ENCODE peak calls at places on chromosomes 7 and 10, in five cellular contexts. One of them, this sample, is unnamed.

GRCh38 chr10:44393834-44394547 is 9.1 kb upstream of the CXCL12 start:
- DNase-seq in AG04450: no peak
- DNase-seq in brain microvascular endothelial cell: no peak
- DNase-seq in neural progenitor cell: no peak
- DNase-seq in omental fat pad: no peak
- DNase-seq in this sample: no peak

GRCh38 chr7:139738101-139738489 is 39.7 kb downstream of the HIPK2 start:
- DNase-seq in AG04450: no peak
- DNase-seq in brain microvascular endothelial cell: peak; percentile 76
- DNase-seq in neural progenitor cell: no peak
- DNase-seq in omental fat pad: no peak
- DNase-seq in this sample: no peak

GRCh38 chr10:102435529-102436233 is 3.3 kb upstream of the CUEDC2 start:
- DNase-seq in AG04450: no peak
- DNase-seq in brain microvascular endothelial cell: no peak
- DNase-seq in neural progenitor cell: no peak
- DNase-seq in omental fat pad: no peak
- DNase-seq in this sample: no peak

GRCh38 chr10:90856964-90857634 is 740 bp downstream of the HTR7 start:
- DNase-seq in AG04450: no peak
- DNase-seq in brain microvascular endothelial cell: no peak
- DNase-seq in neural progenitor cell: peak; percentile 32
- DNase-seq in omental fat pad: no peak
- DNase-seq in this sample: no peak

GRCh38 chr10:86254526-86255174 is 111.9 kb downstream of the GRID1 start:
- DNase-seq in AG04450: no peak
- DNase-seq in brain microvascular endothelial cell: no peak
- DNase-seq in neural progenitor cell: no peak
- DNase-seq in omental fat pad: no peak
- DNase-seq in this sample: no peak

GRCh38 chr10:61135276-61135721 is 191.3 kb upstream of the RHOBTB1 start:
- DNase-seq in AG04450: no peak
- DNase-seq in brain microvascular endothelial cell: no peak
- DNase-seq in neural progenitor cell: no peak
- DNase-seq in omental fat pad: no peak
- DNase-seq in this sample: no peak

GRCh38 chr10:49080071-49080470 is 35.3 kb downstream of the VSTM4 start:
- DNase-seq in AG04450: no peak
- DNase-seq in brain microvascular endothelial cell: peak; percentile 10
- DNase-seq in neural progenitor cell: no peak
- DNase-seq in omental fat pad: no peak
- DNase-seq in this sample: no peak

GRCh38 chr7:158491094-158491493 is 96.5 kb downstream of the PTPRN2 start:
- DNase-seq in AG04450: no peak
- DNase-seq in brain microvascular endothelial cell: no peak
- DNase-seq in neural progenitor cell: no peak
- DNase-seq in omental fat pad: no peak
- DNase-seq in this sample: no peak

GRCh38 chr10:93346712-93347111 is 135.4 kb downstream of the MYOF start:
- DNase-seq in AG04450: no peak
- DNase-seq in brain microvascular endothelial cell: no peak
- DNase-seq in neural progenitor cell: no peak
- DNase-seq in omental fat pad: no peak
- DNase-seq in this sample: no peak

GRCh38 chr7:11792122-11792521 is 39.9 kb downstream of the THSD7A start:
- DNase-seq in AG04450: no peak
- DNase-seq in brain microvascular endothelial cell: no peak
- DNase-seq in neural progenitor cell: no peak
- DNase-seq in omental fat pad: no peak
- DNase-seq in this sample: no peak

GRCh38 chr10:110416776-110417732 is 80.7 kb upstream of the DUSP5 start:
- DNase-seq in AG04450: no peak
- DNase-seq in brain microvascular endothelial cell: no peak
- DNase-seq in neural progenitor cell: no peak
- DNase-seq in omental fat pad: no peak
- DNase-seq in this sample: no peak

GRCh38 chr10:132390455-132391371 is 6.3 kb upstream of the PWWP2B start:
- DNase-seq in AG04450: no peak
- DNase-seq in brain microvascular endothelial cell: no peak
- DNase-seq in neural progenitor cell: no peak
- DNase-seq in omental fat pad: no peak
- DNase-seq in this sample: no peak

GRCh38 chr10:15370741-15371701 is at the start of gene FAM171A1:
- DNase-seq in AG04450: no peak
- DNase-seq in brain microvascular endothelial cell: no peak
- DNase-seq in neural progenitor cell: peak; percentile 91
- DNase-seq in omental fat pad: no peak
- DNase-seq in this sample: no peak

GRCh38 chr7:11540271-11540761 is 291.7 kb downstream of the THSD7A start:
- DNase-seq in AG04450: no peak
- DNase-seq in brain microvascular endothelial cell: no peak
- DNase-seq in neural progenitor cell: no peak
- DNase-seq in omental fat pad: no peak
- DNase-seq in this sample: no peak

GRCh38 chr7:98395481-98395880 is 5.4 kb downstream of the BAIAP2L1 start:
- DNase-seq in AG04450: no peak
- DNase-seq in brain microvascular endothelial cell: no peak
- DNase-seq in neural progenitor cell: no peak
- DNase-seq in omental fat pad: no peak
- DNase-seq in this sample: no peak

GRCh38 chr7:158446706-158447105 is 140.9 kb downstream of the PTPRN2 start:
- DNase-seq in AG04450: no peak
- DNase-seq in brain microvascular endothelial cell: no peak
- DNase-seq in neural progenitor cell: no peak
- DNase-seq in omental fat pad: no peak
- DNase-seq in this sample: no peak

GRCh38 chr10:117716896-117717295 is 174.3 kb downstream of the EMX2 start:
- DNase-seq in AG04450: no peak
- DNase-seq in brain microvascular endothelial cell: no peak
- DNase-seq in neural progenitor cell: no peak
- DNase-seq in omental fat pad: no peak
- DNase-seq in this sample: no peak

GRCh38 chr10:99435986-99436633 is 5.7 kb upstream of the GOT1 start:
- DNase-seq in AG04450: peak; percentile 23
- DNase-seq in brain microvascular endothelial cell: peak; percentile 12
- DNase-seq in neural progenitor cell: peak; percentile 48
- DNase-seq in omental fat pad: no peak
- DNase-seq in this sample: peak; percentile 5

GRCh38 chr10:63375859-63376258 is 89.9 kb downstream of the JMJD1C start:
- DNase-seq in AG04450: no peak
- DNase-seq in brain microvascular endothelial cell: peak; percentile 38
- DNase-seq in neural progenitor cell: no peak
- DNase-seq in omental fat pad: no peak
- DNase-seq in this sample: peak; percentile 12

GRCh38 chr7:26117142-26117807 is 34.7 kb upstream of the NFE2L3 start:
- DNase-seq in AG04450: no peak
- DNase-seq in brain microvascular endothelial cell: no peak
- DNase-seq in neural progenitor cell: peak; percentile 33
- DNase-seq in omental fat pad: no peak
- DNase-seq in this sample: no peak

GRCh38 chr7:7719235-7719634 is 828 bp upstream of the RPA3 start:
- DNase-seq in AG04450: peak; percentile 94
- DNase-seq in brain microvascular endothelial cell: peak; percentile 79
- DNase-seq in neural progenitor cell: no peak
- DNase-seq in omental fat pad: no peak
- DNase-seq in this sample: peak; percentile 91

GRCh38 chr7:142854505-142855400 is at the start of gene EPHB6:
- DNase-seq in AG04450: no peak
- DNase-seq in brain microvascular endothelial cell: peak; percentile 46
- DNase-seq in neural progenitor cell: peak; percentile 87
- DNase-seq in omental fat pad: no peak
- DNase-seq in this sample: peak; percentile 11

GRCh38 chr10:93280121-93280698 is 201.9 kb downstream of the MYOF start:
- DNase-seq in AG04450: no peak
- DNase-seq in brain microvascular endothelial cell: no peak
- DNase-seq in neural progenitor cell: peak; percentile 28
- DNase-seq in omental fat pad: no peak
- DNase-seq in this sample: no peak

DNA sequence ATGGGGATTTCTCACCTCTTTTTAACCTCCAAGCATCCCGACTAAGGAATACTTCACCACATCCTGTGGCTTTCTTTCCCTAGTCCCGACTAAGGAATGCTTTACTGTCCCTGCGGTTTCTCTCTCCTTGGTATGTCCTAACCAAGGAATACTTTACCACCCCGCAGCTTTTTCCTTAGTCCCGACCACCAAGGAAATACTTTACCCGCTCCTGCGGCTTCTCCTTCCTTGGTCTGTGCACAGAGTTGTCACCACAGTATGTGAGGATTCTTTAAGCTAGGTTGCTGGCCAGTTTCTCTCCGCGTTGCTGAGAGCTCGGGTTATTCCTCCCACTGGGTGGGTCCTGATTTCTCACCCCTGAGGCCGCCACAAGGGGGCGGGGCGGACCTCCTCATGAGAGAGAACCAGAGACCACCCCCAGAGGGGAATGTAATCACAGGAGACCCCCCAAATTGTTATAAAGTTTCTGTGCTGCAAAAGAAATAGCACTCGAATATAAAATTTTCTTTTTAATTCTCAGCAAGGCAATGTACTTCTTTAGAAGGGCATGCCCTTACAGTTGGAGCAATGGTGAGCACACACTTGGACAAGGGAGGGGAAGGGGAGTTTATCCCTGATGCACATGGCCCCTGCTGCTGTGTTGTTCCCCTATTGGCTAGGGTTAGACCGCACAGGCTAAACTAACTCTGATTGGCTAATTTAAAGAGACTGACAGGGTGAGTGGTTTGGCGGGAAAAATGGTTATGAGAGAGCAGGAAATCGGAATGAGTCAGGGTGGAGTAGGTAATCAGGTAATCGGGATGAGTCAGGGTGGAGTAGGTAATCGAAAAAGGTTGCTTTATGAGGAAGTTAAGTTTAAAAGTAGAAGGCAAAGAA is 12.8 kb downstream of the SUGCT start:
- DNase-seq in AG04450: no peak
- DNase-seq in brain microvascular endothelial cell: peak; percentile 21
- DNase-seq in neural progenitor cell: peak; percentile 31
- DNase-seq in omental fat pad: no peak
- DNase-seq in this sample: no peak
- TF ChIP-seq CTCF in AG04450: no peak
- TF ChIP-seq CTCF in brain microvascular endothelial cell: peak; percentile 33
- TF ChIP-seq CTCF in neural progenitor cell: peak; percentile 37
- TF ChIP-seq CTCF in omental fat pad: no peak
- TF ChIP-seq CTCF in this sample: no peak

GRCh38 chr7:38291117-38291647 is 17.7 kb upstream of the TARP start:
- DNase-seq in AG04450: no peak
- DNase-seq in brain microvascular endothelial cell: no peak
- DNase-seq in neural progenitor cell: no peak
- DNase-seq in omental fat pad: no peak
- DNase-seq in this sample: no peak
- TF ChIP-seq CTCF in AG04450: no peak
- TF ChIP-seq CTCF in brain microvascular endothelial cell: peak; percentile 3
- TF ChIP-seq CTCF in neural progenitor cell: peak; percentile 4
- TF ChIP-seq CTCF in omental fat pad: no peak
- TF ChIP-seq CTCF in this sample: no peak

DNA sequence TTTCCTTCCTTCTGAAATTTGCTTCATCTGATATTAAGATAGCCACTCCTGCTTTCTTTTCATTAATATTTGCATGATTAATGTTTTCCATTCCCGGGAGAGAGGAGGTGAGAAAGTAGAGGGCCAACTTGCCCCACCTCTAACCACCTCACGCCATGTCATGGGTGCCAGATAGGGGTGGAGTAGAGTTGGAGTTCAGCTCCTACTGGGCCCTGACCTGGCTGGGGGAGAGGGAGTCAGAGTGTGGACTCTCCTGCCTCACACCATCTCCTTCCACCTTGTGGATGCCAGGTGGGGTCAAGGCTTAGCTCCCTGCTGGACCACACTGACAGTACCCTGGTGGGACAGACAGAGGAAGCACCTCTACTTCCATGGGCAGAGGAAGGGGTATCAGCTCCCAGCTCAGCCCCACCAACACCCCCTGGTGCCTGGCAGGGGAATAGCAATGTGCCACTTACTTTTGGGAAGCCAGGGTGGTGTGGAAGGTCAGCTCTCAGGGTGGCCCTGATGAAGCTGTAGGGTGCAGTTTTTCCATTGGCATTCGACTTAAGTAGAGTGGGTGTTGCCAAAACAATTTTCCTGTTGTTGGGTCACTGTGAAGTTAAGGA is 28.0 kb downstream of the CHST12 start:
- DNase-seq in AG04450: no peak
- DNase-seq in brain microvascular endothelial cell: no peak
- DNase-seq in neural progenitor cell: peak; percentile 42
- DNase-seq in omental fat pad: no peak
- DNase-seq in this sample: no peak
- TF ChIP-seq CTCF in AG04450: peak; percentile 25
- TF ChIP-seq CTCF in brain microvascular endothelial cell: peak; percentile 71
- TF ChIP-seq CTCF in neural progenitor cell: peak; percentile 65
- TF ChIP-seq CTCF in omental fat pad: no peak
- TF ChIP-seq CTCF in this sample: peak; percentile 27

DNA sequence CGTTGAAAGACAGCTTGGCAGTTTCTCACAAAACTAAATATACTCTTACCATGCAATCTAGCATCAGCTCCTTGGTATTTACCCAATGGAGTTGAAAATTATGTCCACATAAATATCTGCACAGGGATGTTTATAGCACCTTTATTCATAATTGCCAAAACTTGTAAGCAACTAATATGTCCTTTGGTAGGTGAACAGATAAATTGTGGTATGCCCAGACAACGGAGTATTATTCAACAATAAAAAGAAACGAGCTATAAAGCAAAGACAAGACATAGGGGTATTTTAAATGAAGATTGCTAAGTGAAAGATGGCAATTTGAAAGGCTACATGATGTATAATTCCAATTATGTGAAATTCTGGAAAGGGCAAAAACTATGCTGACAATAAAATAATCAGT is 162.5 kb upstream of the PTN start:
- DNase-seq in AG04450: no peak
- DNase-seq in brain microvascular endothelial cell: no peak
- DNase-seq in neural progenitor cell: no peak
- DNase-seq in omental fat pad: no peak
- DNase-seq in this sample: no peak
- TF ChIP-seq CTCF in AG04450: no peak
- TF ChIP-seq CTCF in brain microvascular endothelial cell: no peak
- TF ChIP-seq CTCF in neural progenitor cell: no peak
- TF ChIP-seq CTCF in omental fat pad: no peak
- TF ChIP-seq CTCF in this sample: no peak

GRCh38 chr7:151062399-151063211 is 3.2 kb downstream of the SLC4A2 start:
- DNase-seq in AG04450: no peak
- DNase-seq in brain microvascular endothelial cell: peak; percentile 57
- DNase-seq in neural progenitor cell: peak; percentile 88
- DNase-seq in omental fat pad: no peak
- DNase-seq in this sample: no peak
- TF ChIP-seq CTCF in AG04450: no peak
- TF ChIP-seq CTCF in brain microvascular endothelial cell: no peak
- TF ChIP-seq CTCF in neural progenitor cell: no peak
- TF ChIP-seq CTCF in omental fat pad: no peak
- TF ChIP-seq CTCF in this sample: no peak

GRCh38 chr10:11724938-11725776 is 17.0 kb upstream of the ECHDC3 start:
- DNase-seq in AG04450: peak; percentile 49
- DNase-seq in brain microvascular endothelial cell: peak; percentile 54
- DNase-seq in neural progenitor cell: peak; percentile 63
- DNase-seq in omental fat pad: no peak
- DNase-seq in this sample: no peak
- TF ChIP-seq CTCF in AG04450: peak; percentile 90
- TF ChIP-seq CTCF in brain microvascular endothelial cell: peak; percentile 80
- TF ChIP-seq CTCF in neural progenitor cell: peak; percentile 69
- TF ChIP-seq CTCF in omental fat pad: no peak
- TF ChIP-seq CTCF in this sample: peak; percentile 89